ENCODE peak calls at places on chromosomes 3 and 15, in seven cellular contexts. One of them, this sample, is unnamed.

GRCh38 chr3:151263126-151263525 is 15.2 kb downstream of the P2RY14 start:
- DNase-seq in endothelial cell of umbilical vein: no peak
- DNase-seq in GM12878: no peak
- DNase-seq in spleen: no peak
- DNase-seq in stomach: no peak
- DNase-seq in sigmoid colon: no peak
- DNase-seq in breast epithelium: no peak
- DNase-seq in this sample: no peak

GRCh38 chr3:124272611-124273151 is 280.8 kb upstream of the ROPN1 start:
- DNase-seq in sigmoid colon: no peak
- DNase-seq in GM12878: no peak
- DNase-seq in endothelial cell of umbilical vein: peak
- DNase-seq in breast epithelium: no peak
- DNase-seq in spleen: no peak
- DNase-seq in stomach: no peak
- DNase-seq in this sample: no peak

GRCh38 chr3:16404349-16404895 is 109.1 kb downstream of the RFTN1 start:
- DNase-seq in spleen: no peak
- DNase-seq in GM12878: no peak
- DNase-seq in breast epithelium: no peak
- DNase-seq in endothelial cell of umbilical vein: no peak
- DNase-seq in stomach: no peak
- DNase-seq in sigmoid colon: no peak
- DNase-seq in this sample: no peak

GRCh38 chr3:163315786-163316185 is 1762.5 kb downstream of the SI start:
- DNase-seq in stomach: no peak
- DNase-seq in spleen: no peak
- DNase-seq in breast epithelium: no peak
- DNase-seq in sigmoid colon: no peak
- DNase-seq in endothelial cell of umbilical vein: no peak
- DNase-seq in GM12878: no peak
- DNase-seq in this sample: no peak

GRCh38 chr3:179181993-179182551 is 33.9 kb downstream of the PIK3CA start:
- DNase-seq in stomach: no peak
- DNase-seq in breast epithelium: no peak
- DNase-seq in endothelial cell of umbilical vein: peak
- DNase-seq in spleen: no peak
- DNase-seq in GM12878: no peak
- DNase-seq in sigmoid colon: no peak
- DNase-seq in this sample: no peak

GRCh38 chr15:44775923-44776322 is 39.6 kb downstream of the TRIM69 start:
- DNase-seq in stomach: no peak
- DNase-seq in spleen: no peak
- DNase-seq in endothelial cell of umbilical vein: no peak
- DNase-seq in GM12878: no peak
- DNase-seq in sigmoid colon: no peak
- DNase-seq in breast epithelium: no peak
- DNase-seq in this sample: no peak

GRCh38 chr3:57983734-57984518 is 24.3 kb upstream of the FLNB start:
- DNase-seq in endothelial cell of umbilical vein: peak
- DNase-seq in GM12878: peak
- DNase-seq in spleen: no peak
- DNase-seq in breast epithelium: no peak
- DNase-seq in sigmoid colon: peak
- DNase-seq in stomach: peak
- DNase-seq in this sample: no peak

GRCh38 chr3:197335428-197336132 is 37.2 kb upstream of the DLG1 start:
- DNase-seq in breast epithelium: no peak
- DNase-seq in sigmoid colon: no peak
- DNase-seq in stomach: no peak
- DNase-seq in spleen: no peak
- DNase-seq in GM12878: no peak
- DNase-seq in endothelial cell of umbilical vein: no peak
- DNase-seq in this sample: no peak

GRCh38 chr3:128496019-128496601 is 3.1 kb upstream of the GATA2 start:
- DNase-seq in spleen: peak
- DNase-seq in breast epithelium: no peak
- DNase-seq in stomach: no peak
- DNase-seq in sigmoid colon: peak
- DNase-seq in GM12878: no peak
- DNase-seq in endothelial cell of umbilical vein: no peak
- DNase-seq in this sample: no peak

GRCh38 chr3:48039487-48040190 is 23.4 kb upstream of the MAP4 start:
- DNase-seq in spleen: no peak
- DNase-seq in endothelial cell of umbilical vein: peak
- DNase-seq in breast epithelium: no peak
- DNase-seq in GM12878: no peak
- DNase-seq in sigmoid colon: no peak
- DNase-seq in stomach: no peak
- DNase-seq in this sample: no peak

GRCh38 chr15:31327674-31328424 is 1.2 kb downstream of the KLF13 start:
- DNase-seq in sigmoid colon: peak
- DNase-seq in endothelial cell of umbilical vein: peak
- DNase-seq in breast epithelium: no peak
- DNase-seq in spleen: peak
- DNase-seq in stomach: peak
- DNase-seq in GM12878: no peak
- DNase-seq in this sample: peak

GRCh38 chr15:74815121-74815933 is 2.7 kb downstream of the LMAN1L start:
- DNase-seq in GM12878: no peak
- DNase-seq in sigmoid colon: no peak
- DNase-seq in endothelial cell of umbilical vein: no peak
- DNase-seq in spleen: no peak
- DNase-seq in breast epithelium: no peak
- DNase-seq in stomach: peak
- DNase-seq in this sample: peak

GRCh38 chr15:81155375-81156218 is 21.5 kb downstream of the CFAP161 start:
- DNase-seq in sigmoid colon: peak
- DNase-seq in stomach: peak
- DNase-seq in breast epithelium: no peak
- DNase-seq in spleen: no peak
- DNase-seq in endothelial cell of umbilical vein: peak
- DNase-seq in GM12878: no peak
- DNase-seq in this sample: peak

GRCh38 chr15:27074179-27074578 is 103.2 kb downstream of the GABRG3 start:
- DNase-seq in breast epithelium: no peak
- DNase-seq in sigmoid colon: no peak
- DNase-seq in spleen: no peak
- DNase-seq in stomach: no peak
- DNase-seq in GM12878: no peak
- DNase-seq in endothelial cell of umbilical vein: no peak
- DNase-seq in this sample: no peak

GRCh38 chr15:35066094-35066493 is 19.0 kb downstream of the NANOGP8 start:
- DNase-seq in breast epithelium: no peak
- DNase-seq in spleen: no peak
- DNase-seq in GM12878: no peak
- DNase-seq in stomach: no peak
- DNase-seq in endothelial cell of umbilical vein: no peak
- DNase-seq in sigmoid colon: no peak
- DNase-seq in this sample: no peak

GRCh38 chr15:68517285-68517711 is 61.5 kb upstream of the CORO2B start:
- DNase-seq in breast epithelium: no peak
- DNase-seq in spleen: no peak
- DNase-seq in sigmoid colon: no peak
- DNase-seq in GM12878: no peak
- DNase-seq in stomach: no peak
- DNase-seq in endothelial cell of umbilical vein: no peak
- DNase-seq in this sample: no peak

GRCh38 chr3:14396293-14396692 is 6.1 kb upstream of the SLC6A6 start:
- DNase-seq in endothelial cell of umbilical vein: no peak
- DNase-seq in spleen: no peak
- DNase-seq in GM12878: no peak
- DNase-seq in stomach: no peak
- DNase-seq in breast epithelium: no peak
- DNase-seq in sigmoid colon: no peak
- DNase-seq in this sample: no peak

GRCh38 chr3:14397940-14398800 is 4.2 kb upstream of the SLC6A6 start:
- DNase-seq in sigmoid colon: no peak
- DNase-seq in breast epithelium: no peak
- DNase-seq in GM12878: no peak
- DNase-seq in stomach: no peak
- DNase-seq in spleen: no peak
- DNase-seq in endothelial cell of umbilical vein: no peak
- DNase-seq in this sample: no peak

GRCh38 chr3:14393440-14394111 is 8.8 kb upstream of the SLC6A6 start:
- DNase-seq in endothelial cell of umbilical vein: no peak
- DNase-seq in sigmoid colon: no peak
- DNase-seq in GM12878: no peak
- DNase-seq in stomach: no peak
- DNase-seq in spleen: no peak
- DNase-seq in breast epithelium: no peak
- DNase-seq in this sample: no peak

GRCh38 chr3:14398801-14399114 is 3.6 kb upstream of the SLC6A6 start:
- DNase-seq in breast epithelium: no peak
- DNase-seq in sigmoid colon: no peak
- DNase-seq in spleen: no peak
- DNase-seq in endothelial cell of umbilical vein: no peak
- DNase-seq in stomach: no peak
- DNase-seq in GM12878: no peak
- DNase-seq in this sample: no peak

DNA sequence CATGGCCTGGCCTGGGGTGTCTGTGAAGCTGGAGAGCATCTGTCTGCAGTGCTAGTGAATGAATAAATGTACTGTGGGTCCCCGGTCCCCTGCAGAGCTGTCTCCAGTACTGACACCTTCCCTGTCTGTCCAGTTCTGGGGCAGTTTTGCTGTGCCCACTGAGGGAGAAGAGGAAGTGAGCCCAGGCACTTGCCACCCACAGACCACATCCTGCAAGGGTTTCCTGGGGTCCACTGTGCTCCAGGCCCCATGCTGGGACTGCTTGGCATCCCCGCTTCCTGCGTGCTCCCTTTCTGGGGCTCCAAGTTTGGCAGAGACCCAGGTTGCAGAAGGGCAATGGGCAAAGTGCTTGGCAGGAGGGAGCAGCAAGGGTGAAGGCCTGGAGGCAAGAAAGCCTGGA is 4.9 kb upstream of the SLC6A6 start:
- DNase-seq in spleen: no peak
- DNase-seq in sigmoid colon: no peak
- DNase-seq in endothelial cell of umbilical vein: no peak
- DNase-seq in stomach: no peak
- DNase-seq in breast epithelium: no peak
- DNase-seq in GM12878: no peak
- DNase-seq in this sample: no peak
- TF ChIP-seq POLR2AphosphoS5 in spleen: peak
- TF ChIP-seq POLR2AphosphoS5 in sigmoid colon: no peak
- TF ChIP-seq POLR2AphosphoS5 in endothelial cell of umbilical vein: no peak
- TF ChIP-seq POLR2AphosphoS5 in stomach: no peak
- TF ChIP-seq POLR2AphosphoS5 in breast epithelium: no peak
- TF ChIP-seq POLR2AphosphoS5 in GM12878: no peak
- TF ChIP-seq POLR2AphosphoS5 in this sample: no peak

GRCh38 chr3:161219495-161219894 is 1.6 kb upstream of the NMD3 start:
- DNase-seq in breast epithelium: no peak
- DNase-seq in spleen: no peak
- DNase-seq in sigmoid colon: no peak
- DNase-seq in GM12878: no peak
- DNase-seq in stomach: no peak
- DNase-seq in endothelial cell of umbilical vein: no peak
- DNase-seq in this sample: no peak

GRCh38 chr3:161221881-161222600 is 930 bp downstream of the NMD3 start:
- DNase-seq in spleen: no peak
- DNase-seq in endothelial cell of umbilical vein: peak
- DNase-seq in GM12878: no peak
- DNase-seq in breast epithelium: no peak
- DNase-seq in sigmoid colon: no peak
- DNase-seq in stomach: no peak
- DNase-seq in this sample: peak

GRCh38 chr3:161220850-161221753 is at the start of gene NMD3:
- DNase-seq in stomach: peak
- DNase-seq in endothelial cell of umbilical vein: peak
- DNase-seq in sigmoid colon: peak
- DNase-seq in spleen: peak
- DNase-seq in breast epithelium: peak
- DNase-seq in GM12878: peak
- DNase-seq in this sample: peak

GRCh38 chr3:161222662-161223061 is 1.6 kb downstream of the NMD3 start:
- DNase-seq in spleen: no peak
- DNase-seq in sigmoid colon: no peak
- DNase-seq in stomach: no peak
- DNase-seq in breast epithelium: no peak
- DNase-seq in GM12878: no peak
- DNase-seq in endothelial cell of umbilical vein: peak
- DNase-seq in this sample: no peak

GRCh38 chr3:161224786-161225185 is 3.7 kb downstream of the NMD3 start:
- DNase-seq in spleen: no peak
- DNase-seq in stomach: peak
- DNase-seq in endothelial cell of umbilical vein: no peak
- DNase-seq in sigmoid colon: no peak
- DNase-seq in breast epithelium: no peak
- DNase-seq in GM12878: no peak
- DNase-seq in this sample: no peak
- H3K4me3 ChIP-seq in spleen: no peak
- H3K4me3 ChIP-seq in stomach: peak
- H3K4me3 ChIP-seq in endothelial cell of umbilical vein: no peak
- H3K4me3 ChIP-seq in sigmoid colon: no peak
- H3K4me3 ChIP-seq in breast epithelium: no peak
- H3K4me3 ChIP-seq in GM12878: no peak
- H3K4me3 ChIP-seq in this sample: no peak

DNA sequence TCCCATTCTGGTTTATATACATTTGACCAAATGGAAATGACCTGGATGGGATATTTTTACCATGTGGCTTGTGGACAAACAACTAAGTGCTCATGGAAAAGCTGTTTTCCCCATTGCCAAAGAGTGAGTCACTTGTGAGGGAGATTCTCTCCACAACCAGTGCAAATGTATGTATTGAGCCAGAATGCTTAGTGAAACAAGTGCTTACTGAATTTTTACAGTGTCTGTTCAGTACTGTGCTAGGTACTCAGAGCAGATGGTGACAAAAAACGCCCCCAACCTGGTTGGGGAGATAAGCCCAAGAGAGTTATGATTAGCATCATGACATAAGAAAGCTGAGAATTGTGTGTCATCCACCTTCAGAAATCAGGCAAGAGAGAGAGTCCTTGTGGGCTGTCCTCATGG is 2.3 kb downstream of the CHP1 start:
- DNase-seq in GM12878: no peak
- DNase-seq in stomach: no peak
- DNase-seq in sigmoid colon: no peak
- DNase-seq in spleen: no peak
- DNase-seq in breast epithelium: no peak
- DNase-seq in endothelial cell of umbilical vein: peak
- DNase-seq in this sample: no peak
- TF ChIP-seq POLR2A in GM12878: no peak
- TF ChIP-seq POLR2A in stomach: no peak
- TF ChIP-seq POLR2A in sigmoid colon: no peak
- TF ChIP-seq POLR2A in spleen: no peak
- TF ChIP-seq POLR2A in breast epithelium: no peak
- TF ChIP-seq POLR2A in endothelial cell of umbilical vein: no peak
- TF ChIP-seq POLR2A in this sample: no peak

DNA sequence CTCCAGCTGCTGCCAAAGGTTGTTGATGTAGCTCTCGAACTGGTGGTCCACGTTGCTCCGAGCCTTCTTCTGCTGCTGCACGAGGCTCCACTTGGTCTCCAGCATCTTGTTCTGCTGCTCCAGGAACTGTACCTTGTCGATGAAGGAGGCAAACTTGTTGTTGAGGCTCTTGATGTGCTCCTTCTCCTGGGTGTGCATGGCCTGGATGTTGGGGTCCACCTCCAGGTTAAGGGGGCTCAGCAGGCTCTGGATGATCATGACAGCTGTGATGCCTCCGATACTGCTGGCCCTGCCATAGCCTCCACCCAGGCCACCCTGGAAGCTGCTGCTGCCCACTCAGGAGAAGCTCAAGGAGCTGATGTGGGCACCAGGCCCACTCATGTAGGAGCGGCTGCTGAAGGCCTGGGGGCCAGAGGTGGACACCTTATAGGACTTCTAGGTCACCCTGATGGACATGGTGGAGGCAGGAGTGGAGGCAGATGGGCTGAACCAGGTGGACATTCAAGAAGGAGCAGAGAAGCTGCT is 14.9 kb upstream of the PSTPIP1 start:
- DNase-seq in sigmoid colon: no peak
- DNase-seq in stomach: no peak
- DNase-seq in endothelial cell of umbilical vein: no peak
- DNase-seq in spleen: no peak
- DNase-seq in breast epithelium: no peak
- DNase-seq in GM12878: no peak
- DNase-seq in this sample: no peak
- TF ChIP-seq POLR2AphosphoS5 in sigmoid colon: no peak
- TF ChIP-seq POLR2AphosphoS5 in stomach: no peak
- TF ChIP-seq POLR2AphosphoS5 in endothelial cell of umbilical vein: no peak
- TF ChIP-seq POLR2AphosphoS5 in spleen: no peak
- TF ChIP-seq POLR2AphosphoS5 in breast epithelium: no peak
- TF ChIP-seq POLR2AphosphoS5 in GM12878: no peak
- TF ChIP-seq POLR2AphosphoS5 in this sample: no peak

This sample was measured in prostate gland.